ENCODE peak calls at places on chromosomes 11 and 22, in four cellular contexts. E, J, B and T are unnamed samples.

GRCh38 chr22:23525510-23525909 is 54.6 kb downstream of the IGLL1 start:
- DNase-seq in E (no peak), J (no peak), B (no peak), T (no peak)

GRCh38 chr22:45334528-45334927 is 24.8 kb downstream of the FAM118A start:
- DNase-seq in E (no peak), J (no peak), B (no peak), T (no peak)

GRCh38 chr22:45328822-45329535 is 19.2 kb downstream of the FAM118A start:
- DNase-seq in E (no peak), J (no peak), B (no peak), T (no peak)

GRCh38 chr22:25843660-25844275 is 101.8 kb downstream of the MYO18B start:
- DNase-seq in E (no peak), J (no peak), B (no peak), T (no peak)

GRCh38 chr11:28461338-28461737 is 353.1 kb downstream of the METTL15 start:
- DNase-seq in E (peak; percentile 71), J (no peak), B (no peak), T (no peak)

GRCh38 chr22:17786435-17787158 is 12.3 kb upstream of the BID start:
- DNase-seq in E (no peak), J (no peak), B (peak; percentile 69), T (peak; percentile 77)

GRCh38 chr11:8030526-8031247 is 43.5 kb downstream of the EIF3F start:
- DNase-seq in E (no peak), J (peak; percentile 35), B (no peak), T (no peak)

GRCh38 chr11:17551347-17552040 is 4.4 kb downstream of the OTOG start:
- DNase-seq in E (no peak), J (no peak), B (no peak), T (no peak)

GRCh38 chr11:45178223-45178622 is 31.8 kb downstream of the PRDM11 start:
- DNase-seq in E (no peak), J (no peak), B (no peak), T (no peak)

GRCh38 chr22:44369916-44370804 is 57.4 kb upstream of the SHISAL1 start:
- DNase-seq in E (no peak), J (no peak), B (no peak), T (no peak)

GRCh38 chr11:74081428-74081827 is 72.5 kb upstream of the UCP3 start:
- DNase-seq in E (no peak), J (no peak), B (no peak), T (no peak)

GRCh38 chr11:117885777-117886176 is 9.3 kb upstream of the FXYD6 start:
- DNase-seq in E (no peak), J (peak; percentile 40), B (no peak), T (no peak)

GRCh38 chr11:368414-369335 is 624 bp upstream of the B4GALNT4 start:
- DNase-seq in E (peak; percentile 18), J (no peak), B (peak; percentile 47), T (peak; percentile 56)

GRCh38 chr11:2991477-2992233 is 474 bp downstream of the NAP1L4 start:
- DNase-seq in E (peak; percentile 20), J (no peak), B (peak; percentile 79), T (no peak)

GRCh38 chr22:27223317-27224177 is 566.2 kb downstream of the MIAT start:
- DNase-seq in E (peak; percentile 89), J (no peak), B (peak; percentile 46), T (no peak)

GRCh38 chr11:8694137-8694536 is 11.5 kb downstream of the RPL27A start:
- DNase-seq in E (no peak), J (no peak), B (no peak), T (no peak)

GRCh38 chr11:2728663-2729332 is 29.0 kb upstream of the KCNQ1OT1 start:
- DNase-seq in E (no peak), J (no peak), B (no peak), T (no peak)

GRCh38 chr11:6755303-6755952 is 16.3 kb downstream of the OR2AG2 start:
- DNase-seq in E (peak; percentile 34), J (peak; percentile 63), B (peak; percentile 45), T (peak; percentile 41)

GRCh38 chr11:85889676-85890579 is 34.7 kb downstream of the CCDC83 start:
- DNase-seq in E (peak; percentile 79), J (no peak), B (peak; percentile 90), T (no peak)

GRCh38 chr22:49228431-49229037 is 599.1 kb downstream of the BRD1 start:
- DNase-seq in E (no peak), J (peak; percentile 28), B (no peak), T (peak; percentile 9)
- H3K56ac ChIP-seq in E (no peak overlapping the region), J (no peak overlapping the region), B (no peak overlapping the region), T (no peak overlapping the region)

GRCh38 chr22:20563941-20564371 is 56.5 kb downstream of the MED15 start:
- DNase-seq in E (no peak), J (no peak), B (no peak), T (no peak)
- H4K5ac ChIP-seq in E (no peak overlapping the region), J (no peak overlapping the region), B (no peak overlapping the region), T (no peak overlapping the region)

DNA sequence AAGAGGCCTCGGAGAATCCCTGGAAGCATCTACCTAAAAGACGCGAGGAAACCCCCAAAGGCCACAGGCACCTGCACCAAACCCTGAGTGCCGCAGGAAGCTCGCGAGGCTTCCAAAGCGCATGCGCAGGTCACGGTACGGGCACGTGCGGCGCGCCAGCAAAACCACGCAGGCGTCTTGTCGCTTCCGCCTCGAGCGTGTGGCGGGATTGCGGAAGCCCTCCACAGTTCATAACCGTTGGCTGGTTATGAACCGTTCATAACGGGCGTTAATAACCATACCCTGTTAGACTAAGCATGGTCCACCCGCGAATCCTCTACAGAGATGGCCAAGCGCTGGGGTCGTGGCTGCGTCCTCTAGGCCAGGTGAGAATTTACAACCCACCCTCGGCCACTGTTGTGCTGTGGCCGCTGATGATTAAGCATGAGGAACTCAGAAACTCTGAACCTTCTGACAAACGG is 46.4 kb downstream of the MORC2 start:
- DNase-seq in E (peak; percentile 27), J (no peak), B (no peak), T (no peak)
- H3K56ac ChIP-seq in E (no peak overlapping the region), J (no peak overlapping the region), B (no peak overlapping the region), T (no peak overlapping the region)

DNA sequence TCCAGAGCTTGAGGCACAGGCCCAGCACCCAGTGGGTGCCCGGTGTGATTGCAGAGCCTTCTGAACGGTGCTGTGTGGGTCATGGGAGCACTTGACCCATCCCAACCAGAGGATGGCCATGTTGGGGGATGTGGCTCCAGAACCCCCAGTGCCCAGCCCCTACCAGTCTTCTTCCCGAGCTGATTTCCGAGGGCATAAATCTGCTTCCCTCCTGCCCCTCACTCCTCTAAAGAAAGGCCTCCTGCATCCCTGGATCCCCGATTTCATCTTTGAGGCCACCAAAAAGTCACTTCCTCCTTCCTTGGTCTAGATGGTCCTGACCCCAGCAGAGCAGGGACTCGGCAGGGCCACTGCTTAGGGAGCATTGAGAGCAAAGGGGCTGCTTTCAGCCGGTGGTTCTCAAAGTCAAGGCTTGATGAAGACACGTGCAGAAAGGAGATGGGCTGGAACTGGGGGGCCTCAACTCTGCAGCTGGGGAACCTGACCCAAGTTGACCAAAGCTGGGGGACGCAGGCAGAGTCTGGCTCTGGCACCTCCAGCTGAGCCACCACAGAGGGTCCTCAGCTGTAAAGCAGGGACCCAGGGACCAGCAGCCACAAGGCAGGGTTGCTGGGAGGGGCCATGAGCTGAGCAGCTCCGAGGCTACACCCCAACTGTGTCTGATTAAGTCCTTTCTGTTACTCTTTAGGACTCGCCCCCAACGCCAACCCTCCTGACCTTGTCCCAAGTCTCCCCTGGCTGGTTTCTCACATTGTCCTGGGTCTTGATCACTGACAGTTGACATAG is 56.6 kb downstream of the LINC01488 start:
- DNase-seq in E (no peak), J (no peak), B (no peak), T (no peak)
- H4K5ac ChIP-seq in E (no peak overlapping the region), J (no peak overlapping the region), B (no peak overlapping the region), T (no peak overlapping the region)

DNA sequence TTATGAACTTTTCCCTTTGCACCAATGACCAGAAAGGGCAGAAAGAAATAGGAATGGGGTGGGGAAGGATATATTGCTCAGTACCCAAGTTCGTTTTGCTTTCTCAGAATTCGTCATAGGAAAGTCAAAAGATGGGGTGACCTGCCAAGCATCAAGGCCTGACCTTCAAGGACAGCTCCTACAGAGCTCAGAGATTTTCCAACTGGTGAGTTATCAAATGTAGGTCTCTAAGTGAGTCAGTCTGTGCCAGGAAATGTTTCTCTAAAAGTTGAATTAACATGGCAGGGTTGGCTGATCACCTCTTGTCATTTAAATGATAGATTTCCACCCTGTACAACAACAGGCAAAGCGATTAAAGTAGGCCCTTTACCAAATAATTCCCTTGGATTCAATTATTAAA is 307.2 kb downstream of the CADM1 start:
- DNase-seq in E (no peak), J (no peak), B (no peak), T (no peak)
- H3K56ac ChIP-seq in E (no peak overlapping the region), J (no peak overlapping the region), B (no peak overlapping the region), T (no peak overlapping the region)

GRCh38 chr11:68018730-68019190 is 8.6 kb downstream of the ALDH3B1 start:
- DNase-seq in E (no peak), J (no peak), B (no peak), T (no peak)
- H4K5ac ChIP-seq in E (no peak overlapping the region), J (no peak overlapping the region), B (no peak overlapping the region), T (no peak overlapping the region)